ENCODE peak calls at places on chromosomes 16 and 17, in ten cellular contexts. J, P, T, C, V, A, B, Q, L and N are unnamed samples.

GRCh38 chr16:55555436-55555835 is 11.0 kb upstream of the CAPNS2 start:
- DNase-seq in P (peak), T (no peak), L (no peak), J (no peak), B (no peak), Q (no peak), V (no peak), C (no peak), A (no peak), N (no peak)

GRCh38 chr17:53032861-53033271 is 789.9 kb upstream of the KIF2B start:
- DNase-seq in V (peak), Q (peak), C (no peak), A (peak), J (peak), L (no peak), B (no peak), T (peak), P (no peak), N (no peak)

GRCh38 chr17:55564077-55564476 is 52.8 kb upstream of the SMIM36 start:
- DNase-seq in A (no peak), J (no peak), V (no peak), T (no peak), L (no peak), P (no peak), Q (no peak), B (no peak), C (no peak), N (no peak)

GRCh38 chr16:27436921-27437650 is 35.1 kb downstream of the IL21R start:
- DNase-seq in C (no peak), Q (no peak), A (no peak), V (no peak), J (no peak), L (peak), T (no peak), P (no peak), B (no peak), N (no peak)

GRCh38 chr17:42553866-42554249 is 1.1 kb downstream of the HSD17B1 start:
- DNase-seq in Q (no peak), B (no peak), V (no peak), T (no peak), C (no peak), J (no peak), L (no peak), A (no peak), P (no peak), N (no peak)

GRCh38 chr16:30166202-30166902 is 17.1 kb upstream of the CORO1A start:
- DNase-seq in T (no peak), P (no peak), J (no peak), B (no peak), A (peak), C (no peak), V (no peak), L (no peak), Q (no peak), N (no peak)

GRCh38 chr17:75752405-75753192 is 12.4 kb downstream of the GALK1 start:
- DNase-seq in Q (no peak), J (peak), V (no peak), B (no peak), P (no peak), C (no peak), L (no peak), T (no peak), A (peak), N (peak)

GRCh38 chr17:50003916-50004315 is 8.9 kb upstream of the DLX3 start:
- DNase-seq in T (no peak), A (no peak), L (peak), V (no peak), J (no peak), Q (no peak), P (no peak), C (no peak), B (no peak), N (no peak)

GRCh38 chr17:60325730-60326524 is 66.0 kb downstream of the USP32 start:
- DNase-seq in C (no peak), B (no peak), V (no peak), Q (no peak), T (no peak), J (no peak), A (no peak), P (no peak), L (no peak), N (no peak)

GRCh38 chr17:75110307-75110937 is 653 bp downstream of the ARMC7 start:
- DNase-seq in A (no peak), B (no peak), J (no peak), Q (no peak), T (no peak), C (no peak), L (no peak), V (peak), P (no peak), N (no peak)

GRCh38 chr17:48553190-48553547 is 8.3 kb upstream of the HOXB2 start:
- DNase-seq in A (no peak), T (no peak), Q (no peak), V (no peak), L (no peak), C (no peak), P (no peak), B (no peak), J (no peak), N (no peak)

GRCh38 chr16:67200491-67200890 is 1.6 kb downstream of the ELMO3 start:
- DNase-seq in Q (no peak), L (no peak), V (no peak), J (peak), B (no peak), T (no peak), P (no peak), C (no peak), A (no peak), N (no peak)

GRCh38 chr16:50879873-50880695 is 138.2 kb downstream of the CYLD start:
- DNase-seq in J (peak), B (no peak), L (peak), Q (no peak), P (no peak), A (no peak), C (no peak), V (peak), T (no peak), N (peak)

GRCh38 chr17:81846743-81847689 is 12.2 kb upstream of the PPP1R27 start:
- DNase-seq in J (no peak), V (no peak), T (no peak), L (no peak), P (no peak), B (no peak), C (no peak), A (no peak), Q (no peak), N (no peak)

GRCh38 chr17:64063766-64064224 is 43.4 kb upstream of the ICAM2 start:
- DNase-seq in B (peak), Q (no peak), J (peak), L (peak), A (no peak), T (peak), C (no peak), P (peak), V (peak), N (no peak)

GRCh38 chr16:69176033-69176780 is 10.8 kb upstream of the SNTB2 start:
- DNase-seq in C (no peak), L (no peak), T (no peak), J (no peak), A (no peak), V (no peak), B (no peak), Q (no peak), P (peak), N (no peak)

GRCh38 chr16:67104061-67104460 is 5.7 kb upstream of the PHAF1 start:
- DNase-seq in V (peak), P (no peak), Q (no peak), B (no peak), A (peak), T (no peak), L (no peak), J (peak), C (no peak), N (no peak)

GRCh38 chr17:57849163-57849873 is 526 bp downstream of the MRPS23 start:
- DNase-seq in Q (no peak), L (no peak), T (no peak), J (no peak), V (no peak), C (no peak), B (no peak), A (no peak), P (no peak), N (no peak)